ENCODE peak calls at places on chromosomes 12 and 14, in ten cellular contexts. S, Y, V, C, N, Z, J, A, L and I are unnamed samples.
A peak's percentile ranks its signal among the peaks of the same experiment; 100 is the strongest.

GRCh38 chr12:120235369-120236123 is 30.0 kb downstream of the PXN start:
- DNase-seq in Y (no peak), V (no peak), J (no peak), N (peak; percentile 43), A (peak; percentile 30), L (no peak), Z (no peak), S (no peak), C (no peak), I (no peak)

GRCh38 chr12:98701166-98701565 is 56.1 kb downstream of the APAF1 start:
- DNase-seq in J (no peak), L (no peak), C (no peak), S (no peak), A (no peak), Y (no peak), Z (no peak), N (no peak), V (no peak), I (no peak)

GRCh38 chr12:20523658-20524057 is 155.3 kb downstream of the PDE3A start:
- DNase-seq in V (no peak), N (no peak), J (no peak), Z (no peak), Y (no peak), A (no peak), C (peak; percentile 33), S (no peak), L (no peak), I (no peak)

GRCh38 chr14:95065411-95065810 is 91.9 kb downstream of the DICER1 start:
- DNase-seq in A (no peak), N (no peak), J (no peak), S (peak; percentile 90), Y (no peak), C (no peak), L (no peak), Z (no peak), V (no peak), I (no peak)

GRCh38 chr12:69936214-69936731 is 111.2 kb downstream of the MYRFL start:
- DNase-seq in C (no peak), J (no peak), V (no peak), Z (no peak), N (no peak), L (no peak), Y (no peak), A (no peak), S (no peak), I (no peak)

GRCh38 chr12:28937196-28937595 is 211.9 kb upstream of the FAR2 start:
- DNase-seq in Y (no peak), N (no peak), S (peak; percentile 98), A (no peak), Z (no peak), L (no peak), C (peak; percentile 43), J (peak; percentile 55), V (peak; percentile 31), I (no peak)

GRCh38 chr12:132620113-132620892 is 1.7 kb downstream of the P2RX2 start:
- DNase-seq in Y (no peak), S (no peak), A (no peak), L (no peak), V (no peak), Z (no peak), J (no peak), C (no peak), N (no peak), I (no peak)

GRCh38 chr14:92325835-92326234 is 2.9 kb downstream of the SLC24A4 start:
- DNase-seq in V (no peak), A (no peak), Y (no peak), N (no peak), S (no peak), J (no peak), L (no peak), C (no peak), Z (no peak), I (no peak)